ENCODE peak calls at places on chromosomes 4 and X, in nine cellular contexts. O is cardiac muscle cell, E is neural progenitor cell, A is stomach, X is choroid plexus epithelial cell, Z is endothelial cell of umbilical vein, U is tibial nerve, M is right lobe of liver, L is AG10803. W is an unnamed sample.

GRCh38 chr4:123421227-123421941 is 24.8 kb downstream of the SPRY1 start:
- DNase-seq in L (no peak), M (no peak), U (no peak), A (no peak), E (no peak), Z (peak), O (peak), X (peak), W (peak)

GRCh38 chr4:122784261-122784660 is 42.4 kb upstream of the FGF2 start:
- DNase-seq in M (no peak), L (no peak), U (no peak), A (no peak), E (no peak), X (no peak), Z (no peak), O (no peak), W (no peak)

GRCh38 chr4:85478576-85478975 is 3.6 kb downstream of the ARHGAP24 start:
- DNase-seq in O (peak), U (no peak), M (no peak), Z (no peak), L (peak), A (no peak), E (no peak), X (peak), W (peak)

GRCh38 chrX:43655961-43656494 is at the start of gene MAOA:
- DNase-seq in U (peak), A (peak), Z (peak), X (no peak), E (peak), L (no peak), O (peak), M (peak), W (peak)

GRCh38 chrX:13203281-13203680 is 116.6 kb downstream of the ATXN3L start:
- DNase-seq in Z (peak), O (no peak), A (no peak), X (no peak), M (no peak), L (no peak), U (no peak), E (no peak), W (no peak)

GRCh38 chrX:139246295-139246694 is 284.2 kb upstream of the F9 start:
- DNase-seq in E (no peak), O (no peak), M (no peak), L (peak), Z (no peak), X (no peak), A (no peak), U (no peak), W (no peak)

GRCh38 chr4:94131212-94131611 is 76.5 kb upstream of the SMARCAD1 start:
- DNase-seq in E (no peak), A (no peak), O (no peak), X (peak), M (no peak), Z (no peak), U (no peak), L (no peak), W (no peak)

GRCh38 chrX:48910926-48911406 is 480 bp downstream of the SLC35A2 start:
- DNase-seq in A (no peak), M (no peak), L (peak), U (no peak), O (no peak), Z (no peak), X (peak), E (no peak), W (peak)

GRCh38 chr4:95833652-95834276 is 6.1 kb upstream of the PDHA2 start:
- DNase-seq in O (peak), Z (no peak), M (no peak), U (no peak), X (no peak), E (no peak), A (no peak), L (no peak), W (no peak)

GRCh38 chrX:69493193-69493592 is 10.9 kb upstream of the NALF2 start:
- DNase-seq in O (peak), X (peak), U (no peak), L (no peak), A (peak), Z (peak), M (peak), E (peak), W (no peak)

GRCh38 chr4:3449047-3449573 is 7.3 kb downstream of the HGFAC start:
- DNase-seq in E (no peak), A (no peak), M (peak), O (no peak), U (no peak), Z (no peak), L (no peak), X (no peak), W (no peak)

GRCh38 chr4:113591982-113592381 is 169.6 kb downstream of the CAMK2D start:
- DNase-seq in X (peak), E (no peak), Z (no peak), A (no peak), M (no peak), O (peak), L (peak), U (no peak), W (peak)

GRCh38 chr4:6152879-6153705 is 47.3 kb downstream of the JAKMIP1 start:
- DNase-seq in L (no peak), O (no peak), A (no peak), X (no peak), E (no peak), U (no peak), M (no peak), Z (no peak), W (no peak)

GRCh38 chr4:103307479-103308042 is 109.4 kb upstream of the CENPE start:
- DNase-seq in A (no peak), O (no peak), U (no peak), Z (no peak), M (no peak), X (no peak), L (no peak), E (no peak), W (no peak)

GRCh38 chr4:8294036-8294435 is 24.5 kb downstream of the HTRA3 start:
- DNase-seq in E (no peak), O (no peak), A (no peak), X (no peak), Z (no peak), L (no peak), U (no peak), M (no peak), W (no peak)

GRCh38 chr4:38678078-38678477 is 14.1 kb downstream of the KLF3 start:
- DNase-seq in A (no peak), L (peak), X (peak), M (no peak), E (no peak), O (peak), U (no peak), Z (peak), W (peak)

GRCh38 chr4:138572007-138572406 is 329.9 kb upstream of the SLC7A11 start:
- DNase-seq in X (no peak), O (no peak), U (no peak), E (no peak), L (no peak), A (no peak), Z (peak), M (no peak), W (no peak)

GRCh38 chrX:153909024-153909979 is 4.8 kb downstream of the AVPR2 start:
- DNase-seq in A (no peak), O (no peak), E (peak), Z (no peak), X (no peak), L (no peak), M (no peak), U (no peak), W (no peak)

GRCh38 chr4:7132249-7132648 is 60.1 kb upstream of the SORCS2 start:
- DNase-seq in U (no peak), Z (no peak), X (no peak), O (no peak), M (no peak), L (no peak), A (no peak), E (no peak), W (no peak)

GRCh38 chr4:184408021-184408710 is 66.2 kb downstream of the IRF2 start:
- DNase-seq in Z (peak), O (peak), X (peak), L (peak), M (no peak), E (peak), A (no peak), U (no peak), W (peak)

GRCh38 chr4:13504374-13504773 is 20.2 kb upstream of the RAB28 start:
- DNase-seq in X (no peak), Z (no peak), U (no peak), E (no peak), L (no peak), M (no peak), A (no peak), O (no peak), W (no peak)

GRCh38 chr4:949656-950055 is 17.4 kb downstream of the TMEM175 start:
- DNase-seq in L (no peak), A (no peak), Z (no peak), U (no peak), E (no peak), X (no peak), O (no peak), M (no peak), W (no peak)

GRCh38 chr4:17491196-17491595 is 20.7 kb downstream of the QDPR start:
- DNase-seq in L (no peak), Z (no peak), E (no peak), A (no peak), M (no peak), U (no peak), X (no peak), O (no peak), W (no peak)

GRCh38 chr4:37454263-37454800 is 209.8 kb downstream of the NWD2 start:
- DNase-seq in A (no peak), M (peak), E (no peak), L (no peak), Z (no peak), O (no peak), U (no peak), X (no peak), W (no peak)

GRCh38 chrX:10239611-10240064 is 82.9 kb downstream of the CLCN4 start:
- DNase-seq in Z (no peak), E (no peak), O (peak), L (peak), M (no peak), U (no peak), A (no peak), X (peak), W (peak)

GRCh38 chrX:36986231-36986630 is 21.9 kb upstream of the FAM47C start:
- DNase-seq in X (no peak), A (no peak), O (no peak), E (peak), Z (no peak), L (no peak), M (no peak), U (no peak), W (no peak)

GRCh38 chrX:51876441-51876840 is 17.0 kb upstream of the MAGED1 start:
- DNase-seq in A (no peak), X (peak), L (peak), O (peak), E (no peak), U (no peak), Z (no peak), M (no peak), W (peak)

GRCh38 chr4:88706574-88706973 is 8.9 kb upstream of the NAP1L5 start:
- DNase-seq in O (peak), U (no peak), E (peak), Z (peak), X (peak), L (peak), A (no peak), M (no peak), W (peak)

GRCh38 chr4:124936427-124936826 is 223.9 kb upstream of the ANKRD50 start:
- DNase-seq in X (peak), L (peak), M (no peak), Z (no peak), O (peak), U (no peak), E (no peak), A (peak), W (no peak)

GRCh38 chr4:54227261-54228063 is 1.6 kb upstream of the PDGFRA start:
- DNase-seq in L (peak), M (peak), X (peak), A (no peak), O (peak), E (peak), U (no peak), Z (peak), W (peak)

GRCh38 chr4:54228563-54229501 is at the start of gene PDGFRA:
- DNase-seq in M (no peak), O (peak), U (peak), E (peak), Z (no peak), A (no peak), X (peak), L (peak), W (peak)

GRCh38 chr4:54226399-54227260 is 2.5 kb upstream of the PDGFRA start:
- DNase-seq in M (peak), U (peak), L (peak), Z (no peak), O (peak), X (peak), A (no peak), E (peak), W (peak)

GRCh38 chr4:54229631-54230478 is 762 bp downstream of the PDGFRA start:
- DNase-seq in O (peak), L (peak), Z (no peak), M (peak), X (peak), A (no peak), U (no peak), E (peak), W (peak)

DNA sequence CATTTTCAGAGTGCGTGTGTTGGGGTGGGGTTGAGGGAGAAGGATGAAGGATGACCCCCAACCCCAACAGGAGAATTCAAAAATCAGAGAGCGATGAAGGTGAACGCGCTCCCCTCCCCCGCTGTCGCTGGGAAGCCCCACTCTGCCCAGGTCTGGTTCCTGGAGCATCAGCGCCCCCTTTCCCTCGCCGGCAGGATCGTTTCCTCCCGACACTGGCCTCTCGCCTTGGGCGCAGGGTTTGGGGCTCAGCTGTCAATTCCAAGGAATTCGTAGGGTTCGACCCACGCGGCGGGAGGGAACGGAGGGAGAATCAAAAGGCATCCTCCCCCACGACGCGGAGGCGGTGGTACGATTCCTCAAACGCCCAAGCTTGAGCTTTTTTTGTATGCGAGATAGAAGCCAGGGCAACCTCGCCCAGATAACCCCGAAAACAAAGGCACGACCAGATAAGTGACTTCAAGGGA is 997 bp upstream of the PDGFRA start:
- DNase-seq in E (peak), A (peak), Z (no peak), O (peak), U (peak), X (peak), M (peak), L (peak), W (peak)
- TF ChIP-seq CTCF in E (peak), A (peak), Z (peak), O (peak), U (peak), X (peak), M (peak), L (peak), W (peak)

GRCh38 chr4:27123050-27123768 is 262.6 kb downstream of the STIM2 start:
- DNase-seq in E (peak), O (no peak), L (no peak), A (no peak), X (no peak), U (no peak), M (no peak), Z (no peak), W (peak)
- H3K4me3 ChIP-seq in E (no peak), O (no peak), L (no peak), A (no peak), X (no peak), U (no peak), M (no peak), Z (no peak), W (no peak)

GRCh38 chrX:95318882-95319281 is 1365.8 kb upstream of the DIAPH2 start:
- DNase-seq in O (no peak), A (no peak), M (no peak), X (no peak), E (peak), Z (no peak), L (no peak), U (no peak), W (no peak)
- TF ChIP-seq CTCF in O (no peak), A (no peak), M (peak), X (no peak), E (peak), Z (no peak), L (no peak), U (no peak), W (no peak)

DNA sequence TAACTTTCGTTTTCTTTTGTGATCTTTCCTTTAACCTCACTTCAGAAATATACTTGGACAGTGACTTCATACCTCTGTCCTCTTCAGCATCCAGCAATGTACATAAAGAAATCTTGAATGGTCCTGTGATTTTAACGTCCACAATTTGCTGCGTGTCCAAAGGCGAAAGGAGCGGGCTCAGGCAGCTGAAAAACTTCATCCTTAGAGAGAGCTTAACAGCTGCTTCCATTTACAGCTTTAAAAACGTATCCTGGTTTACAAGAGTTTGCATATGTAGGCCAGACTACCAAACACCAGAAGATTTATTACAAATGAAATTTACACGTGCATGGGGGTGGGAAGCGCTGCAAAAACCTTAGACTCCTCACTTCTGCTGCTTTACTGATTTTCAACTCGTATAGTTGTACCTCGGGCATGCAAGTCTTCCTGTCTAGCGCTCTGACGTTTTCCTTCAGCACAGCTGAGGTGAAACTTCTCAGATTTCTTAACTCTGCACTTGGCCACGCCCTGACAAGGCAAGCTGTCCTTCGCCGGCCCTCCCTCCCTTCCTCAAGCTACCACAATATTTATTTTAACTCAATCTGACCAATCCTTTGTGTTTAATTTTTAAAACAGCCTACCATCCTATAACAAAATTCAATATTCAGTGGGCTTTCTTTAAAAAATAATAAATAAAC is 406.4 kb downstream of the FAM47A start:
- DNase-seq in L (no peak), U (no peak), X (peak), O (no peak), E (peak), M (no peak), Z (peak), A (no peak), W (peak)
- H3K4me3 ChIP-seq in L (no peak), U (peak), X (no peak), O (peak), E (peak), M (no peak), Z (peak), A (peak), W (no peak)

GRCh38 chr4:161949941-161950725 is 213.7 kb downstream of the FSTL5 start:
- DNase-seq in O (peak), X (peak), U (no peak), Z (no peak), L (peak), E (no peak), M (no peak), A (no peak), W (peak)

GRCh38 chr4:161948026-161948770 is 215.6 kb downstream of the FSTL5 start:
- DNase-seq in A (no peak), U (no peak), Z (no peak), M (no peak), E (no peak), L (no peak), O (no peak), X (no peak), W (no peak)

GRCh38 chr4:161952382-161952781 is 211.4 kb downstream of the FSTL5 start:
- DNase-seq in U (no peak), A (no peak), M (no peak), E (no peak), X (peak), Z (peak), O (peak), L (no peak), W (peak)
- TF ChIP-seq CTCF in U (peak), A (peak), M (peak), E (no peak), X (peak), Z (no peak), O (no peak), L (no peak), W (no peak)

DNA sequence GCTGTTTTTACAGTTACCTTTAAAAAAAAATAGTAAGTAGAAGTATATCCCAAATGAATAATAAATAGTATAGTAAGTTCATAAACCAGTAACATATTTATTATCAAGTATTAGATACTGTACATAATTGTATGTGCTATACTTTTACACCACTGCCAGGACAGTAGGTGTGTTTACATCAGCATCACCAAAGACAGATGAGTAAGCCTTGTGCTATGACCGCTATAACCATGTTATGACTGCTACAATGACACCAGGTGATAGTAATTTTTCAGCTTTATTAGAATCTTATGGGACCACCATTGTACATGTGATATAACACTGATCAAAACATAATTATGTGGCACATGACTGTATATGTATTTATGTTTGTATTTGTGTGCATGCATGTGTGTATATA is 27.3 kb downstream of the PABPC4L start:
- DNase-seq in M (no peak), L (no peak), O (no peak), E (no peak), X (no peak), Z (no peak), U (no peak), A (no peak), W (no peak)
- H3K4me3 ChIP-seq in M (no peak), L (no peak), O (no peak), E (no peak), X (no peak), Z (no peak), U (no peak), A (no peak), W (no peak)

GRCh38 chr4:73922766-73923630 is 53.8 kb downstream of the CXCL1 start:
- DNase-seq in Z (peak), U (no peak), E (no peak), M (no peak), L (peak), X (peak), A (no peak), O (peak), W (peak)
- TF ChIP-seq CTCF in Z (peak), U (peak), E (peak), M (peak), L (peak), X (peak), A (peak), O (peak), W (peak)

GRCh38 chrX:78746496-78746895 is 1.0 kb upstream of the LPAR4 start:
- DNase-seq in X (no peak), M (no peak), Z (no peak), E (peak), A (no peak), L (no peak), U (no peak), O (no peak), W (no peak)

GRCh38 chrX:78747471-78747870 is at the start of gene LPAR4:
- DNase-seq in X (peak), O (peak), M (no peak), A (no peak), L (no peak), Z (peak), E (peak), U (no peak), W (no peak)
- H3K4me3 ChIP-seq in X (peak), O (peak), M (no peak), A (peak), L (peak), Z (no peak), E (peak), U (no peak), W (peak)